ENCODE peak calls at places on chromosomes 12 and 14, in seven cellular contexts. Z is HFFc6, V is midbrain, E is NCI-H460, Q is HFF-Myc, H is NCI-H1105 treated with DMSO at 0.1 percent for 48 hours, X is aorta. T is an unnamed sample.

GRCh38 chr14:32779845-32780244 is 158.8 kb upstream of the NPAS3 start:
- DNase-seq in Z (no peak), H (no peak), X (no peak), E (no peak), Q (no peak), V (no peak), T (no peak)

GRCh38 chr12:106459534-106459933 is 102.0 kb downstream of the POLR3B start:
- DNase-seq in H (no peak), Z (no peak), E (no peak), Q (no peak), V (no peak), X (no peak), T (no peak)

GRCh38 chr12:55051197-55051920 is 31.6 kb downstream of the NEUROD4 start:
- DNase-seq in X (no peak), H (no peak), V (no peak), E (no peak), Q (no peak), Z (no peak), T (no peak)

GRCh38 chr14:85187521-85187920 is 342.4 kb upstream of the FLRT2 start:
- DNase-seq in H (no peak), X (no peak), E (no peak), Z (no peak), Q (no peak), V (no peak), T (no peak)

GRCh38 chr12:94290353-94290752 is 142.0 kb downstream of the PLXNC1 start:
- DNase-seq in E (no peak), V (no peak), H (no peak), Q (no peak), Z (peak; percentile 14), X (no peak), T (no peak)

GRCh38 chr12:119259483-119259882 is 75.0 kb upstream of the CCDC60 start:
- DNase-seq in H (no peak), Q (no peak), Z (no peak), X (no peak), E (no peak), V (no peak), T (no peak)

GRCh38 chr12:120662879-120663278 is 22.5 kb downstream of the CABP1 start:
- DNase-seq in V (no peak), E (no peak), Q (no peak), Z (no peak), X (no peak), H (no peak), T (no peak)

GRCh38 chr14:23984891-23985607 is 3.7 kb upstream of the DHRS4L2 start:
- DNase-seq in V (no peak), H (no peak), X (no peak), Q (peak; percentile 70), E (no peak), Z (peak; percentile 81), T (no peak)

GRCh38 chr12:108881953-108882352 is 2.1 kb downstream of the DAO start:
- DNase-seq in Q (no peak), X (no peak), V (no peak), H (no peak), Z (no peak), E (no peak), T (no peak)

GRCh38 chr12:26338574-26339572 is 143.5 kb downstream of the SSPN start:
- DNase-seq in Z (peak; percentile 43), H (no peak), X (no peak), V (peak; percentile 86), Q (no peak), E (no peak), T (peak; percentile 77)

GRCh38 chr14:99254391-99255009 is 17.5 kb downstream of the BCL11B start:
- DNase-seq in V (no peak), Z (no peak), H (no peak), X (no peak), E (no peak), Q (no peak), T (no peak)

GRCh38 chr14:105154476-105154871 is 14.1 kb downstream of the JAG2 start:
- DNase-seq in H (no peak), E (no peak), X (peak; percentile 62), Q (no peak), Z (no peak), V (no peak), T (no peak)

GRCh38 chr12:24478254-24478653 is 470.6 kb downstream of the BCAT1 start:
- DNase-seq in Z (no peak), V (no peak), H (peak; percentile 92), Q (no peak), E (no peak), X (no peak), T (no peak)

GRCh38 chr12:88529531-88530488 is 50.5 kb downstream of the KITLG start:
- DNase-seq in E (no peak), H (peak; percentile 59), V (no peak), X (no peak), Q (no peak), Z (no peak), T (no peak)

GRCh38 chr12:95805864-95806669 is 15.5 kb upstream of the NTN4 start:
- DNase-seq in Z (peak; percentile 100), V (no peak), X (no peak), E (peak; percentile 99), H (no peak), Q (peak; percentile 76), T (peak; percentile 92)

GRCh38 chr12:52401526-52401925 is 4.6 kb downstream of the KRT82 start:
- DNase-seq in H (no peak), Z (no peak), E (no peak), X (no peak), Q (no peak), V (no peak), T (no peak)